ENCODE peak calls at places on chromosomes 1 and 21, in seven cellular contexts. One of them, this sample, is unnamed. For H3K27me3 and H3K4me1, the result is how much of the 10 kb centered on the place peaks cover.

GRCh38 chr1:108816049-108816882 is 40.6 kb downstream of the AKNAD1 start:
- DNase-seq in Peyer's patch: no peak
- DNase-seq in sigmoid colon: peak
- DNase-seq in ovary: peak
- DNase-seq in A673: peak
- DNase-seq in neural progenitor cell: peak
- DNase-seq in hepatocyte: peak
- DNase-seq in this sample: no peak

GRCh38 chr1:31362032-31362431 is 10.8 kb downstream of the FABP3 start:
- DNase-seq in Peyer's patch: no peak
- DNase-seq in sigmoid colon: no peak
- DNase-seq in ovary: no peak
- DNase-seq in A673: no peak
- DNase-seq in neural progenitor cell: no peak
- DNase-seq in hepatocyte: no peak
- DNase-seq in this sample: no peak

GRCh38 chr1:211621471-211622198 is 42.7 kb upstream of the SLC30A1 start:
- DNase-seq in Peyer's patch: no peak
- DNase-seq in sigmoid colon: peak
- DNase-seq in ovary: no peak
- DNase-seq in A673: no peak
- DNase-seq in neural progenitor cell: no peak
- DNase-seq in hepatocyte: no peak
- DNase-seq in this sample: no peak

GRCh38 chr1:31699341-31699891 is 4.4 kb downstream of the COL16A1 start:
- DNase-seq in Peyer's patch: no peak
- DNase-seq in sigmoid colon: no peak
- DNase-seq in ovary: peak
- DNase-seq in A673: no peak
- DNase-seq in neural progenitor cell: no peak
- DNase-seq in hepatocyte: no peak
- DNase-seq in this sample: no peak

GRCh38 chr1:98331232-98331631 is 330.3 kb upstream of the SNX7 start:
- DNase-seq in Peyer's patch: no peak
- DNase-seq in sigmoid colon: no peak
- DNase-seq in ovary: no peak
- DNase-seq in A673: peak
- DNase-seq in neural progenitor cell: no peak
- DNase-seq in hepatocyte: no peak
- DNase-seq in this sample: no peak

GRCh38 chr21:24941316-24942185 is 665.7 kb downstream of the MRPL39 start:
- DNase-seq in Peyer's patch: no peak
- DNase-seq in sigmoid colon: no peak
- DNase-seq in ovary: peak
- DNase-seq in A673: no peak
- DNase-seq in neural progenitor cell: no peak
- DNase-seq in hepatocyte: peak
- DNase-seq in this sample: no peak

GRCh38 chr1:217333939-217334338 is 297.0 kb downstream of the GPATCH2 start:
- DNase-seq in Peyer's patch: no peak
- DNase-seq in sigmoid colon: no peak
- DNase-seq in ovary: no peak
- DNase-seq in A673: peak
- DNase-seq in neural progenitor cell: peak
- DNase-seq in hepatocyte: peak
- DNase-seq in this sample: no peak

GRCh38 chr1:116374340-116375164 is 1.5 kb downstream of the ATP1A1 start:
- DNase-seq in Peyer's patch: peak
- DNase-seq in sigmoid colon: no peak
- DNase-seq in ovary: no peak
- DNase-seq in A673: peak
- DNase-seq in neural progenitor cell: peak
- DNase-seq in hepatocyte: no peak
- DNase-seq in this sample: no peak

GRCh38 chr1:186409091-186409490 is 33.5 kb downstream of the ODR4 start:
- DNase-seq in Peyer's patch: no peak
- DNase-seq in sigmoid colon: no peak
- DNase-seq in ovary: no peak
- DNase-seq in A673: no peak
- DNase-seq in neural progenitor cell: no peak
- DNase-seq in hepatocyte: no peak
- DNase-seq in this sample: no peak

GRCh38 chr21:41957991-41958766 is 4.4 kb upstream of the C2CD2 start:
- DNase-seq in Peyer's patch: peak
- DNase-seq in sigmoid colon: peak
- DNase-seq in ovary: peak
- DNase-seq in A673: peak
- DNase-seq in neural progenitor cell: no peak
- DNase-seq in hepatocyte: peak
- DNase-seq in this sample: no peak

GRCh38 chr1:47592296-47592975 is 154.6 kb downstream of the FOXD2 start:
- DNase-seq in Peyer's patch: peak
- DNase-seq in sigmoid colon: no peak
- DNase-seq in ovary: no peak
- DNase-seq in A673: no peak
- DNase-seq in neural progenitor cell: no peak
- DNase-seq in hepatocyte: no peak
- DNase-seq in this sample: no peak

GRCh38 chr1:154955039-154955717 is 721 bp downstream of the PBXIP1 start:
- DNase-seq in Peyer's patch: peak
- DNase-seq in sigmoid colon: peak
- DNase-seq in ovary: no peak
- DNase-seq in A673: no peak
- DNase-seq in neural progenitor cell: peak
- DNase-seq in hepatocyte: peak
- DNase-seq in this sample: no peak

GRCh38 chr1:228276901-228277490 is 69.2 kb downstream of the OBSCN start:
- DNase-seq in Peyer's patch: peak
- DNase-seq in sigmoid colon: peak
- DNase-seq in ovary: no peak
- DNase-seq in A673: no peak
- DNase-seq in neural progenitor cell: no peak
- DNase-seq in hepatocyte: no peak
- DNase-seq in this sample: no peak

GRCh38 chr1:152078831-152079549 is 9.9 kb downstream of the TCHHL1 start:
- DNase-seq in Peyer's patch: no peak
- DNase-seq in sigmoid colon: no peak
- DNase-seq in ovary: no peak
- DNase-seq in A673: no peak
- DNase-seq in neural progenitor cell: no peak
- DNase-seq in hepatocyte: no peak
- DNase-seq in this sample: no peak

GRCh38 chr1:114641377-114641776 is 28.5 kb downstream of the DENND2C start:
- DNase-seq in Peyer's patch: no peak
- DNase-seq in sigmoid colon: no peak
- DNase-seq in ovary: no peak
- DNase-seq in A673: no peak
- DNase-seq in neural progenitor cell: no peak
- DNase-seq in hepatocyte: no peak
- DNase-seq in this sample: no peak

GRCh38 chr1:169572184-169572583 is 14.1 kb downstream of the F5 start:
- DNase-seq in Peyer's patch: no peak
- DNase-seq in sigmoid colon: no peak
- DNase-seq in ovary: no peak
- DNase-seq in A673: no peak
- DNase-seq in neural progenitor cell: no peak
- DNase-seq in hepatocyte: peak
- DNase-seq in this sample: no peak

GRCh38 chr1:183896466-183897026 is 91.6 kb downstream of the RGL1 start:
- DNase-seq in Peyer's patch: no peak
- DNase-seq in sigmoid colon: no peak
- DNase-seq in ovary: no peak
- DNase-seq in A673: no peak
- DNase-seq in neural progenitor cell: no peak
- DNase-seq in hepatocyte: no peak
- DNase-seq in this sample: no peak

GRCh38 chr1:164716992-164717703 is 158.2 kb downstream of the PBX1 start:
- DNase-seq in Peyer's patch: no peak
- DNase-seq in sigmoid colon: no peak
- DNase-seq in ovary: no peak
- DNase-seq in A673: no peak
- DNase-seq in neural progenitor cell: no peak
- DNase-seq in hepatocyte: no peak
- DNase-seq in this sample: no peak

GRCh38 chr1:172993640-172994039 is 57.1 kb downstream of the TNFSF18 start:
- DNase-seq in Peyer's patch: no peak
- DNase-seq in sigmoid colon: no peak
- DNase-seq in ovary: no peak
- DNase-seq in A673: no peak
- DNase-seq in neural progenitor cell: no peak
- DNase-seq in hepatocyte: no peak
- DNase-seq in this sample: no peak

GRCh38 chr21:44871576-44872265 is 1.8 kb downstream of the PTTG1IP start:
- DNase-seq in Peyer's patch: peak
- DNase-seq in sigmoid colon: peak
- DNase-seq in ovary: peak
- DNase-seq in A673: no peak
- DNase-seq in neural progenitor cell: no peak
- DNase-seq in hepatocyte: peak
- DNase-seq in this sample: no peak

GRCh38 chr1:210377934-210378333 is 49.2 kb downstream of the HHAT start:
- DNase-seq in Peyer's patch: no peak
- DNase-seq in sigmoid colon: no peak
- DNase-seq in ovary: no peak
- DNase-seq in A673: no peak
- DNase-seq in neural progenitor cell: no peak
- DNase-seq in hepatocyte: no peak
- DNase-seq in this sample: no peak

GRCh38 chr1:66778266-66778665 is 22.8 kb downstream of the INSL5 start:
- DNase-seq in Peyer's patch: no peak
- DNase-seq in sigmoid colon: no peak
- DNase-seq in ovary: no peak
- DNase-seq in A673: no peak
- DNase-seq in neural progenitor cell: no peak
- DNase-seq in hepatocyte: no peak
- DNase-seq in this sample: no peak

GRCh38 chr1:97571760-97572159 is 349.1 kb downstream of the DPYD start:
- DNase-seq in Peyer's patch: no peak
- DNase-seq in sigmoid colon: no peak
- DNase-seq in ovary: no peak
- DNase-seq in A673: no peak
- DNase-seq in neural progenitor cell: no peak
- DNase-seq in hepatocyte: no peak
- DNase-seq in this sample: no peak

GRCh38 chr21:17003221-17003620 is 509.6 kb upstream of the CXADR start:
- DNase-seq in Peyer's patch: no peak
- DNase-seq in sigmoid colon: no peak
- DNase-seq in ovary: no peak
- DNase-seq in A673: no peak
- DNase-seq in neural progenitor cell: no peak
- DNase-seq in hepatocyte: no peak
- DNase-seq in this sample: no peak

DNA sequence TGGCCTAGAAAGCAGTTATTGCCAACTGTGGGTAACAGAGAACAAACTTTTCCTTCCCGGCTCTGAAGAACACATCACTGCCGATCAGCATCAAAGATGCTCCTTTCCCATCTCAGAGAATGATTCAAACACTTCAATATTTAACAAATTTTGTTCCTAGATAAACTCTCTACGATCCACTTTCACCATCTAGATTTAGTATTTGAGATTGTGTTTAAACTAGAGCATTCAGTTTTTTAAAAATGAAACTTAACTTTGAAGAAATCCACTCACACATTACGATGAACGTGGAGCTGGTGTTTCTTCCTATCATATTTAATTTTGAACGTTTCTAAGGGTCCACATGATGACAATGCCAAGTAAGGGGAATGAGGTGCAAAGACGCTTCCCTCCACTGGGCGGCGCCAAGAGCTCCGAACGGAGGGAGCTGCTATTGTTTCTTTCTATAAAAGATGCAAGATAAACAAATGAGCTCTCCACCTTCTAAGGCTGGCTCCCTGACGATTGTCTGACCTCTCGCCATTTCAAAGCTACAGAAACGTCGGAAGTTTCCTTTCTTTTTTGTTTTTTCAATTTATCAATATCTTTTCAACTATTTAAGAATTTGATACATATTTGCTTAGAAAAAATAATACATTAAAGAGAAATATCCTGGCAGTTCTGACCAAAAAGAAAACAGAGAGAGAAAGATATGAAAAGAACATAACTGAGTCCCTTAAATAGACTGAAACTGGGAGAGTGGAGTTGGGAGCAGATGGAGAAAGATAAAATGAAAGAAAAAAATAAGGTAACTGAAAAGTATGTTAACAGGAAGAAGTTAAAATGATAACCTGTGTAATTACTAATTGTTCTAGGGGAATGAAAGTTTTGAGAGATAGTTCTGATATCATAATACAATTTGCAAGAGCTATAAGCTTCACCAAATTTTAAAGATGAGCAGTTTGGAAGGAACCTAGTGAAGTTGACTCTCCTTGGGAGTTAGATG is 4.4 kb upstream of the BARHL2 start:
- DNase-seq in Peyer's patch: peak
- DNase-seq in sigmoid colon: no peak
- DNase-seq in ovary: no peak
- DNase-seq in A673: peak
- DNase-seq in neural progenitor cell: peak
- DNase-seq in hepatocyte: peak
- DNase-seq in this sample: no peak
- H3K27me3 ChIP-seq in Peyer's patch: half or more
- H3K27me3 ChIP-seq in sigmoid colon: half or more
- H3K27me3 ChIP-seq in ovary: under half
- H3K27me3 ChIP-seq in A673: under half
- H3K27me3 ChIP-seq in neural progenitor cell: half or more
- H3K27me3 ChIP-seq in hepatocyte: half or more
- H3K27me3 ChIP-seq in this sample: half or more

DNA sequence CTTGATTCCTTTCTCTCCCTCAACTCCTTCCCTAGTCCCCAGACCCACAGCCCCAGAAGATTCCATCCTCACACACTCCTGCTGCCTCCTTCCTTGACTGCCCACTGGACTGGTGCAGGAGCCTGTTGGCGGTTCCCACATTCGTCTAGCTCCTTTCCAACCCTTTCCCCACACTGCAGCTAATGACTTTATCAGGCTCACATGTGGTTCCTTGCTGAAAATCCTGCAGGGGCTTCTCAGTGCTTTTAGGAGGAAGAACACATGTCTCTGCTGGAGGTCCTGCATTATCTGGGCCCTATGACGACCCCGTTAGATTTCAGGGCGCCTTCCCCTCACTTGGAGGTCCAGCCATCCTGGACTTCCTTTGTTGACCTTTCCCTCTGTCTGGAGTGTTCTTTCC is 50.2 kb downstream of the EDN2 start:
- DNase-seq in Peyer's patch: peak
- DNase-seq in sigmoid colon: no peak
- DNase-seq in ovary: no peak
- DNase-seq in A673: no peak
- DNase-seq in neural progenitor cell: no peak
- DNase-seq in hepatocyte: no peak
- DNase-seq in this sample: no peak
- H3K4me1 ChIP-seq in Peyer's patch: under half
- H3K4me1 ChIP-seq in sigmoid colon: under half
- H3K4me1 ChIP-seq in ovary: under half
- H3K4me1 ChIP-seq in A673: under half
- H3K4me1 ChIP-seq in neural progenitor cell: under half
- H3K4me1 ChIP-seq in hepatocyte: under half
- H3K4me1 ChIP-seq in this sample: under half

GRCh38 chr1:18719786-18720436 is 89.3 kb downstream of the PAX7 start:
- DNase-seq in Peyer's patch: no peak
- DNase-seq in sigmoid colon: no peak
- DNase-seq in ovary: no peak
- DNase-seq in A673: no peak
- DNase-seq in neural progenitor cell: no peak
- DNase-seq in hepatocyte: peak
- DNase-seq in this sample: no peak
- H3K27me3 ChIP-seq in Peyer's patch: under half
- H3K27me3 ChIP-seq in sigmoid colon: under half
- H3K27me3 ChIP-seq in ovary: under half
- H3K27me3 ChIP-seq in A673: under half
- H3K27me3 ChIP-seq in neural progenitor cell: half or more
- H3K27me3 ChIP-seq in hepatocyte: half or more
- H3K27me3 ChIP-seq in this sample: half or more

GRCh38 chr1:25806418-25806817 is 6.4 kb downstream of the SELENON start:
- DNase-seq in Peyer's patch: peak
- DNase-seq in sigmoid colon: no peak
- DNase-seq in ovary: peak
- DNase-seq in A673: no peak
- DNase-seq in neural progenitor cell: no peak
- DNase-seq in hepatocyte: no peak
- DNase-seq in this sample: no peak
- H3K4me1 ChIP-seq in Peyer's patch: under half
- H3K4me1 ChIP-seq in sigmoid colon: under half
- H3K4me1 ChIP-seq in ovary: under half
- H3K4me1 ChIP-seq in A673: under half
- H3K4me1 ChIP-seq in neural progenitor cell: under half
- H3K4me1 ChIP-seq in hepatocyte: under half
- H3K4me1 ChIP-seq in this sample: under half